ENCODE peak calls at places on chromosome 13, in four cellular contexts. U, N, S and H are unnamed samples.

GRCh38 chr13:75258159-75258782 is 223.7 kb downstream of the TBC1D4 start:
- DNase-seq in U (no peak), N (peak; percentile 32), S (no peak), H (no peak)

GRCh38 chr13:33676045-33676699 is 141.8 kb upstream of the RFC3 start:
- DNase-seq in U (no peak), N (no peak), S (peak; percentile 61), H (no peak)

GRCh38 chr13:54402495-54402894 is 1373.9 kb downstream of the OLFM4 start:
- DNase-seq in U (no peak), N (no peak), S (no peak), H (no peak)

GRCh38 chr13:24502567-24503375 is 9.8 kb downstream of the PARP4 start:
- DNase-seq in U (no peak), N (no peak), S (no peak), H (no peak)

GRCh38 chr13:99655351-99656091 is 154.2 kb downstream of the TM9SF2 start:
- DNase-seq in U (no peak), N (no peak), S (no peak), H (no peak)

GRCh38 chr13:107258599-107259187 is 690.8 kb upstream of the ARGLU1 start:
- DNase-seq in U (no peak), N (no peak), S (no peak), H (no peak)

GRCh38 chr13:43405457-43405856 is 381.3 kb downstream of the ENOX1 start:
- DNase-seq in U (no peak), N (no peak), S (no peak), H (no peak)

GRCh38 chr13:28955264-28955966 is 135.3 kb downstream of the MTUS2 start:
- DNase-seq in U (no peak), N (no peak), S (no peak), H (no peak)

GRCh38 chr13:98285317-98285716 is 108.2 kb upstream of the RNF113B start:
- DNase-seq in U (no peak), N (no peak), S (no peak), H (no peak)

GRCh38 chr13:38042771-38043170 is 173.2 kb upstream of the TRPC4 start:
- DNase-seq in U (no peak), N (no peak), S (no peak), H (no peak)

GRCh38 chr13:107518292-107518691 is 697.0 kb downstream of the LIG4 start:
- DNase-seq in U (no peak), N (peak; percentile 15), S (no peak), H (no peak)

GRCh38 chr13:41428155-41428554 is 29.2 kb upstream of the RGCC start:
- DNase-seq in U (no peak), N (no peak), S (no peak), H (no peak)

GRCh38 chr13:30751183-30751933 is 16.0 kb downstream of the ALOX5AP start:
- DNase-seq in U (no peak), N (no peak), S (no peak), H (no peak)

GRCh38 chr13:50521750-50522149 is 321.7 kb downstream of the DLEU7 start:
- DNase-seq in U (no peak), N (no peak), S (peak; percentile 34), H (no peak)

GRCh38 chr13:107811233-107811632 is 404.1 kb downstream of the LIG4 start:
- DNase-seq in U (no peak), N (no peak), S (no peak), H (no peak)

GRCh38 chr13:113965968-113966884 is 7.7 kb downstream of the C13orf46 start:
- DNase-seq in U (no peak), N (no peak), S (no peak), H (no peak)

GRCh38 chr13:35309711-35310110 is 166.8 kb downstream of the MAB21L1 start:
- DNase-seq in U (no peak), N (no peak), S (no peak), H (no peak)

GRCh38 chr13:98549006-98549727 is 27.7 kb downstream of the STK24 start:
- DNase-seq in U (no peak), N (no peak), S (no peak), H (no peak)

GRCh38 chr13:65112123-65113075 is 2117.7 kb downstream of the PCDH9 start:
- DNase-seq in U (no peak), N (no peak), S (no peak), H (no peak)

GRCh38 chr13:30111810-30112209 is 195.5 kb downstream of the KATNAL1 start:
- DNase-seq in U (no peak), N (no peak), S (no peak), H (no peak)

GRCh38 chr13:20332361-20333096 is 100.4 kb upstream of the GJB6 start:
- DNase-seq in U (no peak), N (no peak), S (no peak), H (no peak)

GRCh38 chr13:63449549-63449948 is 2033.9 kb upstream of the PCDH20 start:
- DNase-seq in U (no peak), N (no peak), S (no peak), H (no peak)

GRCh38 chr13:59391696-59392095 is 772.0 kb downstream of the DIAPH3 start:
- DNase-seq in U (no peak), N (peak; percentile 66), S (peak; percentile 76), H (no peak)

GRCh38 chr13:40764587-40765403 is 6.2 kb downstream of the MRPS31 start:
- DNase-seq in U (no peak), N (no peak), S (peak; percentile 64), H (no peak)

GRCh38 chr13:91123456-91124127 is 223.9 kb upstream of the MIR17HG start:
- DNase-seq in U (no peak), N (no peak), S (no peak), H (no peak)

GRCh38 chr13:41985788-41986508 is 25.0 kb upstream of the VWA8 start:
- DNase-seq in U (no peak), N (no peak), S (no peak), H (no peak)

GRCh38 chr13:95707442-95708389 is 30.8 kb downstream of the DNAJC3 start:
- DNase-seq in U (no peak), N (peak; percentile 5), S (no peak), H (no peak)

GRCh38 chr13:52846567-52847321 is 1.7 kb downstream of the PCDH8 start:
- DNase-seq in U (peak; percentile 78), N (no peak), S (peak; percentile 52), H (no peak)
- H3K4me3 ChIP-seq in U (peak overlapping the region; percentile 24), N (no peak overlapping the region), S (no peak overlapping the region), H (peak overlapping the region; percentile 55)

GRCh38 chr13:112821340-112822055 is 131.7 kb downstream of the ATP11A start:
- DNase-seq in U (no peak), N (no peak), S (no peak), H (no peak)
- TF ChIP-seq CTCF in U (no peak), N (no peak), S (no peak), H (no peak)

DNA sequence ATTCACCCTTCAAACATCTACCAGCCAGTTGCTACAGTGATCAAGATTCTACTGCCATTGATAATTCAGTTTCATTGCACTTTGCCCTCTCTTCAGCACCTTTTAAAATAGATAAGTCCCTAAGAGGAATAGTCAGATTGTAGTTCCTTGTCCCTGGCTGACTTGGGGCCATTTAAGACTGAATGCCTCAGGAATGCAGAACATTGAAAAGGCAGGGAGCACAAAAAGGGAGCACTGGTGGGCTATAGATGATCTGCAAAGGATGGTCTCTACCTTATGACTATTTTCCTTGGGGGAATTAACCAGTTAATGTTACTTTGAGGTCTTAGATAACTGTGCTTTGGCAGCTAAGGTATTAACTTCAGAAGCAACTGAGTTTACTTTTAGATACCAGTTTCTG is 46.9 kb downstream of the GPALPP1 start:
- DNase-seq in U (no peak), N (no peak), S (no peak), H (no peak)
- H3K27ac ChIP-seq in U (no peak overlapping the region), N (no peak overlapping the region), S (no peak overlapping the region), H (no peak overlapping the region)

DNA sequence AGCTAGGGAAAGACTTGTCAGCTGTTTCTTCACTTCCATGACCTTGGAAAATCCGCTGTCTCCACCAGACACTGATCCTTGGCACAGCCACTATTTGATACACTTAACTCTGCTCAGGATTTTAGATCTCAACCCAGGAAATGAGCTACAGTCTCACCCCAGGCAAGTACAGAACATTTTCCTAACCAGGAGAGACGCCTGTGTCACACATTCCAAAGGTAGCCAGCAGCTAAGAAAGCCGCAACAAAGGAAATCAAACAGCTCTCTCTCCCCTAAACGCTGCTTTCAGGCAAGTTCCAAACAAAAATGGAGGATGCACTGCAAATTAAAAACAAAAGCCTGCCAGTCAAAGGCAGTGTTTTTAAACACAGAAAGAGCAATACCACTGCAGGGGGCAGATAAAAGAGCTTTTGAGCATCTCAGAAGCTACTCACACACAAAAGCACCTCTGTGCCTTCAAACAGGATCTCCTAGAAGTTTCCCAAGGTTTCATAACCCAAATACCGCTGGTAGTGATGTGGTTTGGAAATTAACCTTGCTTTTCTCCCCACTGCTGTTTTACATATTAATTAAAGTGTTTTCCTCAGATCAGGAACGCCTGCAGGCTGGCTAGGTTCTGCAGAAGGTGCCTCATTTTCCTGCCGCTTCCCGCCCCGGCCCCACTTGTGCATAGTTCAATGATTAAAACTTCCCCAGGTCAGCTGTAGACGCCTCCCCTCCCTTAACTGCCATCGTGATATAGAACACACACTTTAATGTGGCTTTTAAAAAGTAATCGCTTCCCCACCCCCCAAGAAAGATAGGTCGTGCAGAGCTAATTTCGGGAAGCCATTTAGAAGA is 57.1 kb downstream of the IRS2 start:
- DNase-seq in U (no peak), N (no peak), S (no peak), H (no peak)
- H3K4me3 ChIP-seq in U (no peak overlapping the region), N (no peak overlapping the region), S (no peak overlapping the region), H (no peak overlapping the region)

DNA sequence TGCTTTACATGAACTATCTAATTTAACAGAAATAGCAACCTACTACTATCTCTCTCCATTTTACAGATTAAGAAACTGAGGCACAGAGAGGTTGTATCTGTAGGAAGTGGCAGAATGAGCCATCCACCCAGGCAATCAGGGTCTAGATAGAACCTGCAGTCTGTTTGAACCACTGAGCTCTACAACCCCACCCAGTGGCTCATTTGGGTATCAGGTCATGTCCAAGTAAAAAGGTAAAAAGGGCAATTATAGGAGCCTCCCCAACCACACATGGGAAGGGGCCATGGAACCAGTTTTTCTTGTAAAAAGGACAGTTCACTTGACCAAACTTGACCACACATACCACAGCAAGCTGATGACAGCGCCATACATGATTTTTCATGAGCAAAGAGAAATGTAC is 92.9 kb upstream of the SGCG start:
- DNase-seq in U (no peak), N (no peak), S (no peak), H (no peak)
- TF ChIP-seq CTCF in U (no peak), N (peak; percentile 34), S (peak; percentile 30), H (no peak)

GRCh38 chr13:32316476-32316875 is 1.2 kb downstream of the BRCA2 start:
- DNase-seq in U (no peak), N (no peak), S (no peak), H (no peak)
- H3K27ac ChIP-seq in U (no peak overlapping the region), N (peak overlapping the region; percentile 90), S (no peak overlapping the region), H (peak overlapping the region; percentile 94)

DNA sequence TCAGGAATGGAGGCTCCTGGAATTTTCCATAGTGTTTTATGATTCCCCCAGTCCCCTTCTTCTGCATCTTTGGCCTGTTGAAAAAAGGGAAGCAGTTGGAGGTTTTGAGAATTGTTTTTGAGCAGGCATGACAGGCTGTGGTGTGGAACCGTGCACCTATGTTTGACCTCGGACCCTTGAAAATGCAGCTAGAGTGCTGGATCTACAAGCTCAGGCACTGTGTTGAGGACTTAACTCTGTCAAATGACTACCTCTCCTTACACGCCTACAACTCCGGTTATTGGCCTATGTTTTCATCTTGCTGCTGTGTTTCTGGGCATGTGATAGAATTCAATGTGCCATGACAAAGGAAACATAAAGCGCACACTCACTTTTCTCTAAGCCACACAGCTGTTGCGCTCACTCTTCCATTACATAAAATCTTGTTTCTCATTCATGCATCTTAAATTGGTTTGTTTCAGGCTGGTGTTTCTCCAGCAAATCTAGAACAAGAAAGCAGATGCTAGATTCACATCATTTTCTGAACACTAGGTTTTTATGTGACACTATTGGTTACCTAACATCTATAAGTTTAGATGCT is 616.6 kb downstream of the FGF9 start:
- DNase-seq in U (no peak), N (no peak), S (no peak), H (no peak)
- H3K4me3 ChIP-seq in U (no peak overlapping the region), N (no peak overlapping the region), S (no peak overlapping the region), H (no peak overlapping the region)